ENCODE peak calls at places on chromosomes 12 and 14, in ten cellular contexts. One of them, this sample, is unnamed. For H3K9me3, the result is how much of the 10 kb centered on the place peaks cover.

GRCh38 chr12:42469355-42470006 is 120.1 kb downstream of the PRICKLE1 start:
- DNase-seq in effector memory CD4-positive, alpha-beta T cell: no peak
- DNase-seq in SJSA1: no peak
- DNase-seq in CD8-positive, alpha-beta T cell: no peak
- DNase-seq in transverse colon: peak
- DNase-seq in uterus: no peak
- DNase-seq in HepG2: no peak
- DNase-seq in H1: no peak
- DNase-seq in fibroblast of lung: no peak
- DNase-seq in CD4-positive, alpha-beta memory T cell: no peak
- DNase-seq in this sample: no peak

GRCh38 chr12:15856097-15856982 is 25.8 kb upstream of the STRAP start:
- DNase-seq in CD4-positive, alpha-beta memory T cell: peak
- DNase-seq in SJSA1: no peak
- DNase-seq in HepG2: peak
- DNase-seq in CD8-positive, alpha-beta T cell: peak
- DNase-seq in H1: no peak
- DNase-seq in uterus: no peak
- DNase-seq in fibroblast of lung: peak
- DNase-seq in transverse colon: peak
- DNase-seq in effector memory CD4-positive, alpha-beta T cell: no peak
- DNase-seq in this sample: no peak

GRCh38 chr12:109725321-109726105 is 11.9 kb downstream of the FAM222A start:
- DNase-seq in H1: no peak
- DNase-seq in uterus: no peak
- DNase-seq in fibroblast of lung: no peak
- DNase-seq in CD8-positive, alpha-beta T cell: no peak
- DNase-seq in effector memory CD4-positive, alpha-beta T cell: no peak
- DNase-seq in HepG2: no peak
- DNase-seq in SJSA1: no peak
- DNase-seq in CD4-positive, alpha-beta memory T cell: no peak
- DNase-seq in transverse colon: no peak
- DNase-seq in this sample: no peak

GRCh38 chr12:2691001-2691339 is 103.8 kb upstream of the FKBP4 start:
- DNase-seq in HepG2: no peak
- DNase-seq in H1: no peak
- DNase-seq in uterus: no peak
- DNase-seq in transverse colon: peak
- DNase-seq in SJSA1: no peak
- DNase-seq in effector memory CD4-positive, alpha-beta T cell: peak
- DNase-seq in CD8-positive, alpha-beta T cell: peak
- DNase-seq in fibroblast of lung: peak
- DNase-seq in CD4-positive, alpha-beta memory T cell: peak
- DNase-seq in this sample: no peak

GRCh38 chr12:113214938-113215400 is 6.3 kb upstream of the TPCN1 start:
- DNase-seq in SJSA1: peak
- DNase-seq in uterus: peak
- DNase-seq in CD8-positive, alpha-beta T cell: no peak
- DNase-seq in H1: no peak
- DNase-seq in fibroblast of lung: peak
- DNase-seq in HepG2: peak
- DNase-seq in transverse colon: peak
- DNase-seq in CD4-positive, alpha-beta memory T cell: no peak
- DNase-seq in effector memory CD4-positive, alpha-beta T cell: no peak
- DNase-seq in this sample: peak

GRCh38 chr12:105992849-105993740 is 145.7 kb downstream of the NUAK1 start:
- DNase-seq in CD8-positive, alpha-beta T cell: no peak
- DNase-seq in CD4-positive, alpha-beta memory T cell: no peak
- DNase-seq in effector memory CD4-positive, alpha-beta T cell: no peak
- DNase-seq in HepG2: no peak
- DNase-seq in transverse colon: no peak
- DNase-seq in SJSA1: peak
- DNase-seq in H1: no peak
- DNase-seq in fibroblast of lung: no peak
- DNase-seq in uterus: peak
- DNase-seq in this sample: no peak

GRCh38 chr12:12720637-12721250 is 3.6 kb downstream of the CDKN1B start:
- DNase-seq in CD4-positive, alpha-beta memory T cell: no peak
- DNase-seq in SJSA1: no peak
- DNase-seq in fibroblast of lung: no peak
- DNase-seq in uterus: no peak
- DNase-seq in CD8-positive, alpha-beta T cell: no peak
- DNase-seq in transverse colon: no peak
- DNase-seq in HepG2: no peak
- DNase-seq in effector memory CD4-positive, alpha-beta T cell: no peak
- DNase-seq in H1: no peak
- DNase-seq in this sample: no peak

GRCh38 chr12:63321373-63321772 is 170.4 kb upstream of the AVPR1A start:
- DNase-seq in CD4-positive, alpha-beta memory T cell: no peak
- DNase-seq in SJSA1: no peak
- DNase-seq in fibroblast of lung: no peak
- DNase-seq in HepG2: no peak
- DNase-seq in uterus: no peak
- DNase-seq in H1: no peak
- DNase-seq in CD8-positive, alpha-beta T cell: no peak
- DNase-seq in effector memory CD4-positive, alpha-beta T cell: no peak
- DNase-seq in transverse colon: no peak
- DNase-seq in this sample: no peak

GRCh38 chr12:120720972-120721801 is 4.4 kb upstream of the ACADS start:
- DNase-seq in effector memory CD4-positive, alpha-beta T cell: no peak
- DNase-seq in fibroblast of lung: no peak
- DNase-seq in HepG2: no peak
- DNase-seq in uterus: no peak
- DNase-seq in CD4-positive, alpha-beta memory T cell: no peak
- DNase-seq in transverse colon: no peak
- DNase-seq in SJSA1: no peak
- DNase-seq in H1: no peak
- DNase-seq in CD8-positive, alpha-beta T cell: no peak
- DNase-seq in this sample: no peak

GRCh38 chr12:14959463-14959862 is 1.9 kb downstream of the ARHGDIB start:
- DNase-seq in SJSA1: no peak
- DNase-seq in fibroblast of lung: no peak
- DNase-seq in H1: no peak
- DNase-seq in CD4-positive, alpha-beta memory T cell: no peak
- DNase-seq in effector memory CD4-positive, alpha-beta T cell: no peak
- DNase-seq in uterus: no peak
- DNase-seq in CD8-positive, alpha-beta T cell: no peak
- DNase-seq in HepG2: no peak
- DNase-seq in transverse colon: no peak
- DNase-seq in this sample: no peak

GRCh38 chr14:92651793-92652382 is 96.5 kb downstream of the LGMN start:
- DNase-seq in CD4-positive, alpha-beta memory T cell: peak
- DNase-seq in CD8-positive, alpha-beta T cell: peak
- DNase-seq in SJSA1: no peak
- DNase-seq in effector memory CD4-positive, alpha-beta T cell: no peak
- DNase-seq in transverse colon: peak
- DNase-seq in fibroblast of lung: no peak
- DNase-seq in uterus: no peak
- DNase-seq in H1: no peak
- DNase-seq in HepG2: no peak
- DNase-seq in this sample: peak

GRCh38 chr14:51872396-51872795 is 12.0 kb downstream of the GNG2 start:
- DNase-seq in effector memory CD4-positive, alpha-beta T cell: no peak
- DNase-seq in H1: no peak
- DNase-seq in CD4-positive, alpha-beta memory T cell: no peak
- DNase-seq in CD8-positive, alpha-beta T cell: no peak
- DNase-seq in transverse colon: no peak
- DNase-seq in fibroblast of lung: no peak
- DNase-seq in uterus: no peak
- DNase-seq in SJSA1: no peak
- DNase-seq in HepG2: no peak
- DNase-seq in this sample: no peak

GRCh38 chr14:89507521-89507920 is 90.5 kb upstream of the FOXN3 start:
- DNase-seq in SJSA1: no peak
- DNase-seq in H1: no peak
- DNase-seq in HepG2: peak
- DNase-seq in transverse colon: no peak
- DNase-seq in uterus: no peak
- DNase-seq in CD4-positive, alpha-beta memory T cell: no peak
- DNase-seq in effector memory CD4-positive, alpha-beta T cell: no peak
- DNase-seq in CD8-positive, alpha-beta T cell: no peak
- DNase-seq in fibroblast of lung: peak
- DNase-seq in this sample: no peak

GRCh38 chr14:75800792-75801191 is 139.7 kb downstream of the TTLL5 start:
- DNase-seq in CD8-positive, alpha-beta T cell: no peak
- DNase-seq in transverse colon: no peak
- DNase-seq in H1: no peak
- DNase-seq in HepG2: no peak
- DNase-seq in SJSA1: no peak
- DNase-seq in fibroblast of lung: no peak
- DNase-seq in effector memory CD4-positive, alpha-beta T cell: no peak
- DNase-seq in uterus: no peak
- DNase-seq in CD4-positive, alpha-beta memory T cell: no peak
- DNase-seq in this sample: no peak

GRCh38 chr14:68527329-68527851 is 265.5 kb downstream of the ZFP36L1 start:
- DNase-seq in effector memory CD4-positive, alpha-beta T cell: no peak
- DNase-seq in CD8-positive, alpha-beta T cell: no peak
- DNase-seq in transverse colon: no peak
- DNase-seq in fibroblast of lung: peak
- DNase-seq in uterus: no peak
- DNase-seq in HepG2: no peak
- DNase-seq in SJSA1: no peak
- DNase-seq in H1: no peak
- DNase-seq in CD4-positive, alpha-beta memory T cell: no peak
- DNase-seq in this sample: no peak

DNA sequence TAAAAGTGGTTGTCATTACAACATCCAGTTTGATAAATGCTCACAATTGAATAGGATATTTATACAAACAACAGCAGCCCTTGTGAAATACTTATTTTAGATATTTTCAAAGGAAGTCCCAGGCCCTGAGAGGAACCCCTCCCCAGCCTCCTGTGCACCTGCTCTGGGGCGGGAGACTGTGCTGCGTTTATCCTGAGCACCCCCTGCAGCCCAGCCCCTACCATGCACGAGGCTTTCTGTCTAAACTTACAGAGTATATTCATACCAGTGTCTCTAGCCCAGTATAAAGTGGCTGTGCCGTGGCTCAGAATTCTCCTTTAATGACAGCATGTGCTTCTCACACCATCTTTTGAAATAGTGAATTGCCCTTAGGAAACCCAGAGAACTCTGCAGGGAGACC is 1084.3 kb downstream of the TMEM121 start:
- DNase-seq in fibroblast of lung: no peak
- DNase-seq in HepG2: no peak
- DNase-seq in transverse colon: no peak
- DNase-seq in H1: no peak
- DNase-seq in CD8-positive, alpha-beta T cell: no peak
- DNase-seq in CD4-positive, alpha-beta memory T cell: no peak
- DNase-seq in uterus: no peak
- DNase-seq in SJSA1: no peak
- DNase-seq in effector memory CD4-positive, alpha-beta T cell: no peak
- DNase-seq in this sample: no peak
- H3K9me3 ChIP-seq in fibroblast of lung: under half
- H3K9me3 ChIP-seq in HepG2: under half
- H3K9me3 ChIP-seq in transverse colon: under half
- H3K9me3 ChIP-seq in H1: half or more
- H3K9me3 ChIP-seq in CD8-positive, alpha-beta T cell: under half
- H3K9me3 ChIP-seq in CD4-positive, alpha-beta memory T cell: under half
- H3K9me3 ChIP-seq in uterus: under half
- H3K9me3 ChIP-seq in SJSA1: under half
- H3K9me3 ChIP-seq in effector memory CD4-positive, alpha-beta T cell: under half
- H3K9me3 ChIP-seq in this sample: under half

DNA sequence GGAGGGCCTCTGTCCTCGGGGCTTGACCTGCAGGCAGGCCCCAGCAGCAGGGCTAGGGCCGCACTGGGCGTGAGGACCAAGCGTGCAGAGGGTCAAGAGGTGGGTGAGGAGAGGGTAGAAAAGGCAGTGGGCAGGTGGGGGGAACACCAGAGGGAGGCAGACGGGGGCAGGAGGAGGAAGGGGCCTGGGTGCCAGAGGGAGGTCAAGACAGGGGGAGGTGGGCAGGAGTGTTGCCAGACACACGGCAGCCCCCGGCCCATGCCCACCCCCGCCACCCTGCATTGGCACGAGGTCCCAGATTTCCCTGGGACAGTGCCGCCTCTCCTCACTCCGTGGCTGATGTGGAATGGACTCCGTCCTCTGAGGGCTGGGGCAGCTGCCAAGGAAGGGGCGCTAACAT is 8.2 kb downstream of the TMEM121 start:
- DNase-seq in CD8-positive, alpha-beta T cell: no peak
- DNase-seq in effector memory CD4-positive, alpha-beta T cell: no peak
- DNase-seq in SJSA1: no peak
- DNase-seq in HepG2: no peak
- DNase-seq in fibroblast of lung: no peak
- DNase-seq in transverse colon: no peak
- DNase-seq in CD4-positive, alpha-beta memory T cell: no peak
- DNase-seq in uterus: no peak
- DNase-seq in H1: no peak
- DNase-seq in this sample: peak
- H3K9me3 ChIP-seq in CD8-positive, alpha-beta T cell: under half
- H3K9me3 ChIP-seq in effector memory CD4-positive, alpha-beta T cell: under half
- H3K9me3 ChIP-seq in SJSA1: under half
- H3K9me3 ChIP-seq in HepG2: under half
- H3K9me3 ChIP-seq in fibroblast of lung: under half
- H3K9me3 ChIP-seq in transverse colon: under half
- H3K9me3 ChIP-seq in CD4-positive, alpha-beta memory T cell: under half
- H3K9me3 ChIP-seq in uterus: under half
- H3K9me3 ChIP-seq in H1: under half
- H3K9me3 ChIP-seq in this sample: under half

DNA sequence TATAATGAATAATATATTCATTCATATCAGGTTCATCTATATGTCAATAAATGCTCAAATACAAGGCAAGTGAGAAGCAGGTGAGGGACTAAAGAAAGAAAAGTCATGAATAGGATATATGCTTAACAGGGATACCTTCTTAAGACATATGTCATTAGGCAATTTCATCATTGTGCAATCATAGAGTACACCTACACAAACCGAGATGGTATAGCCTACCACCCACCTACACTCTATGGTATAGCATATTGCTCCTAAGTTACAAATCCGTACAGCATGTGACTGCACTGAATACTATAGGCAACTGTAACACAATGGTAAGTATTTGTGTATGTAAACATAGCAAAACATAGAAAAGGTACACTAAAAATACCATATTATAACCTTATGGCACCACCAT is 39.0 kb downstream of the KANSL2 start:
- DNase-seq in effector memory CD4-positive, alpha-beta T cell: no peak
- DNase-seq in SJSA1: no peak
- DNase-seq in uterus: no peak
- DNase-seq in H1: no peak
- DNase-seq in CD8-positive, alpha-beta T cell: no peak
- DNase-seq in HepG2: no peak
- DNase-seq in transverse colon: no peak
- DNase-seq in fibroblast of lung: no peak
- DNase-seq in CD4-positive, alpha-beta memory T cell: no peak
- DNase-seq in this sample: no peak
- H3K9me3 ChIP-seq in effector memory CD4-positive, alpha-beta T cell: under half
- H3K9me3 ChIP-seq in SJSA1: under half
- H3K9me3 ChIP-seq in uterus: under half
- H3K9me3 ChIP-seq in H1: under half
- H3K9me3 ChIP-seq in CD8-positive, alpha-beta T cell: under half
- H3K9me3 ChIP-seq in HepG2: under half
- H3K9me3 ChIP-seq in transverse colon: under half
- H3K9me3 ChIP-seq in fibroblast of lung: under half
- H3K9me3 ChIP-seq in CD4-positive, alpha-beta memory T cell: under half
- H3K9me3 ChIP-seq in this sample: under half

DNA sequence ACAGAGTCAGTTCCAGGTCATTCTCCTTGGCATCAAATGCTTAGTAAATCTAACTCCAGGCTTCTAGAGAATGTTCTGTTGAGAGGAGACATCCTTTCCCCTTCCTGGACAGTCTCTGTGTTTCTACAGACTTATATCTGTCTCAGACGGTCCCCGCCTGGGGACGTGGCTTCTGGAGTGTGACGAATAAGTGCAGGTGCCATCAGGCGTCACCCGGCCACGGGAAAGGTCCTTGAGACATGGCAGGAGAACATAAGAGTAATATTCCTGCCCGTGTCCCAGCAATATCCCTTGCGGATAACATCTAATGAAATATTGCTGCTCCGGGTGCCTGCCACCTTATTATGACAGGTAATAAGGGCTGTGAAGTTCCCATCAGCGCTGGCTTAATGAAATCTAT is 139.5 kb downstream of the PIWIL1 start:
- DNase-seq in CD8-positive, alpha-beta T cell: no peak
- DNase-seq in H1: no peak
- DNase-seq in CD4-positive, alpha-beta memory T cell: no peak
- DNase-seq in fibroblast of lung: no peak
- DNase-seq in HepG2: no peak
- DNase-seq in SJSA1: no peak
- DNase-seq in effector memory CD4-positive, alpha-beta T cell: no peak
- DNase-seq in transverse colon: no peak
- DNase-seq in uterus: no peak
- DNase-seq in this sample: no peak
- H3K9me3 ChIP-seq in CD8-positive, alpha-beta T cell: under half
- H3K9me3 ChIP-seq in H1: under half
- H3K9me3 ChIP-seq in CD4-positive, alpha-beta memory T cell: under half
- H3K9me3 ChIP-seq in fibroblast of lung: under half
- H3K9me3 ChIP-seq in HepG2: under half
- H3K9me3 ChIP-seq in SJSA1: under half
- H3K9me3 ChIP-seq in effector memory CD4-positive, alpha-beta T cell: under half
- H3K9me3 ChIP-seq in transverse colon: under half
- H3K9me3 ChIP-seq in uterus: under half
- H3K9me3 ChIP-seq in this sample: under half